ENCODE peak calls at places on chromosomes 13 and 19, in seven cellular contexts. K is upper lobe of left lung, L is transverse colon, C is heart left ventricle, Q is prostate gland, T is A549, U is IMR-90. P is an unnamed sample.

GRCh38 chr19:3669616-3670257 is 30.5 kb downstream of the PIP5K1C start:
- DNase-seq in K (peak), L (no peak), C (no peak), Q (no peak), T (no peak), U (no peak), P (no peak)

GRCh38 chr19:7701654-7702457 is at the start of gene FCER2:
- DNase-seq in K (no peak), L (peak), C (no peak), Q (no peak), T (no peak), U (no peak), P (no peak)

GRCh38 chr13:64272681-64273080 is 2857.0 kb upstream of the PCDH20 start:
- DNase-seq in K (no peak), L (no peak), C (no peak), Q (no peak), T (no peak), U (no peak), P (no peak)

GRCh38 chr19:44260695-44261446 is 1.2 kb downstream of the ZNF233 start:
- DNase-seq in K (no peak), L (no peak), C (no peak), Q (no peak), T (no peak), U (no peak), P (no peak)

GRCh38 chr13:110571897-110572777 is 10.6 kb upstream of the RAB20 start:
- DNase-seq in K (no peak), L (no peak), C (no peak), Q (no peak), T (no peak), U (no peak), P (no peak)

GRCh38 chr13:98305670-98306069 is 128.6 kb upstream of the RNF113B start:
- DNase-seq in K (no peak), L (no peak), C (no peak), Q (no peak), T (no peak), U (no peak), P (no peak)

GRCh38 chr19:8585894-8586750 is 8.9 kb upstream of the MYO1F start:
- DNase-seq in K (peak), L (peak), C (no peak), Q (no peak), T (peak), U (no peak), P (no peak)

GRCh38 chr19:16661480-16662034 is 618 bp downstream of the TMEM38A start:
- DNase-seq in K (peak), L (peak), C (peak), Q (no peak), T (no peak), U (no peak), P (peak)

GRCh38 chr19:17757125-17757524 is 5.8 kb downstream of the FCHO1 start:
- DNase-seq in K (no peak), L (peak), C (peak), Q (peak), T (peak), U (peak), P (no peak)

GRCh38 chr19:56837892-56838679 is 2.4 kb downstream of the PEG3 start:
- DNase-seq in K (peak), L (peak), C (peak), Q (peak), T (no peak), U (no peak), P (peak)

GRCh38 chr19:13055213-13056051 is 47.2 kb downstream of the LYL1 start:
- DNase-seq in K (peak), L (peak), C (peak), Q (no peak), T (no peak), U (peak), P (peak)

GRCh38 chr13:67138937-67139336 is 91.2 kb downstream of the PCDH9 start:
- DNase-seq in K (no peak), L (no peak), C (no peak), Q (no peak), T (no peak), U (no peak), P (no peak)

GRCh38 chr19:55675661-55676354 is 782 bp downstream of the EPN1 start:
- DNase-seq in K (no peak), L (no peak), C (no peak), Q (no peak), T (no peak), U (no peak), P (no peak)

GRCh38 chr19:4284176-4284958 is 5.3 kb downstream of the SHD start:
- DNase-seq in K (no peak), L (peak), C (no peak), Q (no peak), T (peak), U (no peak), P (no peak)

GRCh38 chr19:29216021-29216420 is 3.1 kb upstream of the UQCRFS1 start:
- DNase-seq in K (no peak), L (no peak), C (no peak), Q (no peak), T (no peak), U (no peak), P (no peak)

GRCh38 chr13:41603917-41604316 is 146.6 kb downstream of the RGCC start:
- DNase-seq in K (no peak), L (no peak), C (no peak), Q (no peak), T (peak), U (peak), P (peak)

GRCh38 chr13:44810067-44810840 is 179.0 kb downstream of the NUFIP1 start:
- DNase-seq in K (no peak), L (peak), C (peak), Q (peak), T (peak), U (no peak), P (peak)

GRCh38 chr13:32087955-32088747 is 56.6 kb downstream of the FRY start:
- DNase-seq in K (no peak), L (no peak), C (no peak), Q (no peak), T (no peak), U (peak), P (no peak)

GRCh38 chr19:33193864-33194362 is at the start of gene LRP3:
- DNase-seq in K (peak), L (peak), C (peak), Q (peak), T (peak), U (peak), P (no peak)

GRCh38 chr19:45716314-45717130 is 14.2 kb downstream of the FBXO46 start:
- DNase-seq in K (no peak), L (peak), C (no peak), Q (peak), T (peak), U (no peak), P (peak)

GRCh38 chr19:51719251-51719901 is 4.4 kb downstream of the HAS1 start:
- DNase-seq in K (peak), L (no peak), C (no peak), Q (no peak), T (no peak), U (no peak), P (no peak)

GRCh38 chr13:109271991-109272454 is 514.4 kb downstream of the IRS2 start:
- DNase-seq in K (no peak), L (no peak), C (no peak), Q (no peak), T (peak), U (no peak), P (no peak)

GRCh38 chr13:50075619-50076097 is 60.4 kb downstream of the KCNRG start:
- DNase-seq in K (no peak), L (no peak), C (no peak), Q (no peak), T (no peak), U (no peak), P (no peak)

GRCh38 chr19:35099897-35100275 is 15.7 kb upstream of the FXYD3 start:
- DNase-seq in K (no peak), L (no peak), C (no peak), Q (no peak), T (no peak), U (no peak), P (no peak)

GRCh38 chr19:37077615-37077928 is 661 bp upstream of the ZNF420 start:
- DNase-seq in K (no peak), L (no peak), C (no peak), Q (no peak), T (no peak), U (peak), P (no peak)

GRCh38 chr13:30991922-30992321 is 59.5 kb downstream of the TEX26 start:
- DNase-seq in K (no peak), L (no peak), C (no peak), Q (no peak), T (no peak), U (no peak), P (no peak)

GRCh38 chr13:26557393-26558073 is at the start of gene WASF3:
- DNase-seq in K (peak), L (peak), C (peak), Q (peak), T (peak), U (peak), P (peak)

GRCh38 chr19:1437609-1438008 is 587 bp upstream of the RPS15 start:
- DNase-seq in K (peak), L (no peak), C (no peak), Q (no peak), T (no peak), U (no peak), P (no peak)

GRCh38 chr19:1434040-1434366 is 4.2 kb upstream of the RPS15 start:
- DNase-seq in K (no peak), L (no peak), C (no peak), Q (no peak), T (no peak), U (no peak), P (no peak)

GRCh38 chr19:1434577-1435060 is 3.6 kb upstream of the RPS15 start:
- DNase-seq in K (peak), L (no peak), C (no peak), Q (no peak), T (no peak), U (no peak), P (no peak)

GRCh38 chr19:1433119-1434039 is 4.8 kb upstream of the RPS15 start:
- DNase-seq in K (peak), L (no peak), C (no peak), Q (no peak), T (no peak), U (no peak), P (no peak)

GRCh38 chr19:1435378-1435989 is 2.7 kb upstream of the RPS15 start:
- DNase-seq in K (peak), L (no peak), C (no peak), Q (no peak), T (no peak), U (no peak), P (no peak)
- TF ChIP-seq POLR2A in K (no peak), L (no peak), C (no peak), Q (no peak), T (no peak), U (no peak), P (no peak)

DNA sequence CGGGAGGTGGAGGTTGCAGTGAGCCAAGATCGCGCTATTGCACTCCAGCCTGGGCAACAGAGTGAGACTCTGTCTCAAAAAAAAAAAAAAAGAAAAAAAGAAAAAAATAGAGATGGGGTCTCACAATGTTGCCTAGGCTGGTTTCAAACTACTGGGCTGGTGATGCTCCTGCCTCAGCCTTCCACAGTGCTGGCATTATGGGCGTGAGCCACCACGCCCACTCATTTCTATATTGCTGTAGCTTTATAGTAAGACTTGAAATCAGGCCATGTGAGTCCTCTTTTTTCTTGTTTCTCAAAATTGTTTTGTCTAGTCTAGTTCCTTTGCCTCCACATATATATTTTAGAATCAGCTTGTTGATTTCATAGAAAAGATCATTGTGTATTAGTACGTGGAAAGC is 18.3 kb downstream of the DNM2 start:
- DNase-seq in K (no peak), L (peak), C (no peak), Q (no peak), T (no peak), U (no peak), P (no peak)
- H3K27ac ChIP-seq in K (peak), L (peak), C (no peak), Q (no peak), T (no peak), U (no peak), P (no peak)

GRCh38 chr13:100573121-100573520 is 15.5 kb downstream of the GGACT start:
- DNase-seq in K (no peak), L (peak), C (peak), Q (peak), T (peak), U (peak), P (peak)
- TF ChIP-seq CTCF in K (peak), L (peak), C (peak), Q (peak), T (peak), U (peak), P (peak)

DNA sequence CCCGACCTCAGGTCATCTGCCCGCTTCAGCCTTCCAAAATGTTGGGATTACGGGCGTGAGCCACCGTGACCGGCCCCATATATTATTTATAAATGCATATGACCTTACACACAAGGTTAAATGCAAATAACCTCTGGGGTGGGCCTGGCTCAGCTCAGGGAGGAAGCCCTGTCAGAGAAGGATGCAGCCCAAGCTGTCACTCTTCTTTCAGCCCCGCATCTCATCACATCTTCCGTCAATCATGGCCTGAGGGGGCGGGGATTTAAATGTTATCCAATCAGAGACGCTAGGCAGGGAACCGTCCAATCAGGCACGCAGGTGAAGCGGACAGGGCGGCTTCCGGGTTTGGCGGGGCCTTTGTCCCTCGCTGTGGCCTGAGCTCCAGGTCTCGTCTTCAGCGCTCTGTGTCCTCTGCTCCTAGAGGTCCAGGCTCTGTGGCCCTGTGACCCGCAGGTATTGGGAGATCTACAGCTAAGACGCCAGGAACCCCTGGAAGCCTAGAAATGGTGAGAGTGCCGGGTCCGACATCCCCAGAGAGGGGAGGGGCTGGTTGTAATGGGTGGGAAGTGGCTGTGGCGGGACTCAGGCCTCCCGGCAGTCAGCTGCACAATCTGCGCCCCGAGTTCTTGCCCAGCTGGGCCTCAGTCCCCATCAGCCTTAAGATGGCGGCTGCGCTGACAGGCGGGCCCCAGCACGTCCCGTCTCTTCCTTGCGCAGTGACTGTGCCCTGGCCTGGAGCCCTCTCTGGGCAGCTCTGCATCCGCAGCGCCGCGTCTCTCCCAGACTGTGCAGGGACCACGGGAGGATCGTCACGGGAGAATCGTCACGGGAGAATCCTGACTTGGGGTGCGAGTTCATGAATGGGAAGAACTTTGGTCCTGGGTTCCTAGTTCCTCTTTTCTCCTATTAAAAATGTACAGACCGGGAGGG is at the start of gene ZNF430:
- DNase-seq in K (peak), L (peak), C (peak), Q (peak), T (peak), U (peak), P (peak)
- TF ChIP-seq POLR2A in K (peak), L (peak), C (no peak), Q (peak), T (peak), U (peak), P (peak)

GRCh38 chr13:51643114-51643881 is 59.0 kb downstream of the WDFY2 start:
- DNase-seq in K (no peak), L (no peak), C (no peak), Q (no peak), T (peak), U (peak), P (no peak)
- H3K27ac ChIP-seq in K (no peak), L (no peak), C (no peak), Q (no peak), T (peak), U (peak), P (no peak)